ENCODE peak calls at places on chromosome 20, in nine cellular contexts. J is esophagus squamous epithelium, F is coronary artery, W is colonic mucosa, A is ovary, Y is psoas muscle, R is choroid plexus epithelial cell, O is cardiac fibroblast, I is GM23338. D is an unnamed sample.

GRCh38 chr20:271528-271927 is 14.0 kb downstream of the DEFB132 start:
- DNase-seq in O (no peak), W (no peak), I (no peak), R (no peak), A (no peak), F (no peak), Y (no peak), J (no peak), D (no peak)

GRCh38 chr20:208937-209566 is 18.0 kb upstream of the DEFB129 start:
- DNase-seq in W (no peak), A (no peak), O (peak; percentile 84), R (peak; percentile 88), I (peak; percentile 60), J (no peak), F (no peak), Y (no peak), D (peak; percentile 81)

GRCh38 chr20:54148947-54149764 is 24.6 kb downstream of the CYP24A1 start:
- DNase-seq in J (no peak), I (peak; percentile 31), Y (no peak), W (peak; percentile 91), R (no peak), O (no peak), A (no peak), F (no peak), D (no peak)

GRCh38 chr20:2859330-2860121 is 13.8 kb upstream of the PTPRA start:
- DNase-seq in W (no peak), Y (no peak), J (no peak), A (no peak), O (peak; percentile 14), F (no peak), I (no peak), R (no peak), D (peak; percentile 60)

GRCh38 chr20:1001981-1002681 is at the start of gene RSPO4:
- DNase-seq in F (no peak), I (peak; percentile 57), R (no peak), O (no peak), J (no peak), A (no peak), Y (no peak), W (no peak), D (no peak)

GRCh38 chr20:3658708-3659491 is 4.3 kb downstream of the GFRA4 start:
- DNase-seq in J (no peak), R (peak; percentile 32), W (no peak), I (no peak), Y (no peak), A (no peak), O (peak; percentile 14), F (no peak), D (no peak)

GRCh38 chr20:63847374-63848002 is 13.8 kb upstream of the ABHD16B start:
- DNase-seq in F (no peak), Y (no peak), I (peak; percentile 90), J (no peak), W (no peak), O (no peak), R (peak; percentile 29), A (peak; percentile 89), D (no peak)

GRCh38 chr20:51481311-51481997 is 61.1 kb downstream of the NFATC2 start:
- DNase-seq in J (no peak), W (no peak), A (no peak), R (no peak), Y (no peak), F (no peak), I (no peak), O (no peak), D (no peak)

GRCh38 chr20:15784020-15784419 is 789.2 kb downstream of the KIF16B start:
- DNase-seq in O (no peak), I (no peak), W (no peak), F (no peak), R (no peak), Y (no peak), A (no peak), J (no peak), D (no peak)

GRCh38 chr20:59752101-59752586 is 147.8 kb downstream of the PHACTR3 start:
- DNase-seq in O (no peak), R (no peak), Y (no peak), F (no peak), J (no peak), A (no peak), W (no peak), I (no peak), D (no peak)

GRCh38 chr20:43988867-43989266 is 74.2 kb downstream of the TOX2 start:
- DNase-seq in J (no peak), R (peak; percentile 57), A (no peak), I (no peak), Y (no peak), F (no peak), O (peak; percentile 52), W (no peak), D (peak; percentile 62)

GRCh38 chr20:53444386-53444785 is 149.3 kb downstream of the ZNF217 start:
- DNase-seq in W (no peak), J (no peak), F (no peak), I (no peak), A (peak; percentile 62), R (no peak), O (no peak), Y (no peak), D (no peak)

GRCh38 chr20:48128436-48128835 is 343.2 kb upstream of the SULF2 start:
- DNase-seq in J (no peak), W (no peak), R (no peak), F (no peak), I (no peak), A (no peak), Y (no peak), O (no peak), D (no peak)

GRCh38 chr20:40323411-40323810 is 365.6 kb downstream of the MAFB start:
- DNase-seq in A (no peak), R (peak; percentile 35), O (no peak), F (no peak), Y (no peak), I (no peak), J (no peak), W (no peak), D (no peak)

GRCh38 chr20:34948030-34948429 is 7.6 kb downstream of the GSS start:
- DNase-seq in W (no peak), R (peak; percentile 83), A (no peak), O (peak; percentile 84), I (no peak), J (no peak), Y (no peak), F (no peak), D (peak; percentile 70)

GRCh38 chr20:62791301-62792181 is 4.7 kb upstream of the MRGBP start:
- DNase-seq in F (no peak), W (peak; percentile 82), R (peak; percentile 94), A (peak; percentile 79), J (no peak), O (peak; percentile 93), I (peak; percentile 97), Y (peak; percentile 86), D (peak; percentile 91)
- H3K4me3 ChIP-seq in F (no peak overlapping the region), W (no peak overlapping the region), R (no peak overlapping the region), A (no peak overlapping the region), J (no peak overlapping the region), O (no peak overlapping the region), I (peak overlapping the region; percentile 46), Y (no peak overlapping the region), D (no peak overlapping the region)

DNA sequence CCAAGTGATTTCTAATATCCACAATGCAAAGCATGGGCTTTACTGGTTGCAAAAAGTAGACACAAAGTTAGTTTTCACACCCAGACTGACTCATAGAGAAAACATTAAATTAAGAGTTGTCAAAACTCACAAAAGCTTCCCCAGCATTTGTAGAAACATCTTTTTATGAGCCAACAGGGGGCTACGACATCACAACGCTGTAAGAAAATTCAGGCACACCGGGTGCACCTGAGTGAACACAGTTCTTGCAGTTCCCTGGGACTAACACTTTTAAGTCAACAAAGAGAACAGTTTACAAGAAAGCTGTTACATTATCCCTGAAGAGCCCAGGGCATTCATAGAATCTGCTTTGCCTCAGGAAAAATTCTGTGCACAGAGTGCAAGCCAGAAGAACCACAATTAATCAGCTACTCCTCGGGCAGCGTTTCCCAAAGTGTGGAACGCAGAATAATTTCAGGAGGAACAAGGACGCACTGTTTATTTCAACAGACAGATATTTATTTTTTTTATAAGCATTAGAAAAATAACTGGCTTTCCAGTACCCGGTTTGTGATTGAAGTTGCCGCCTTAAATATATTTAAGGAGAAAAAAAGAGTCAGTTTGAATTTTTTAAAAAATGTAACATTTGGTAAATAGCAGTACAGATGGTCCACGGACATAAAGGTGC is 1.2 kb downstream of the NCOA5 start:
- DNase-seq in R (peak; percentile 36), I (peak; percentile 8), J (no peak), W (no peak), F (no peak), O (peak; percentile 22), Y (no peak), A (no peak), D (peak; percentile 25)
- TF ChIP-seq CTCF in R (peak; percentile 19), I (no peak), J (no peak), W (no peak), F (no peak), O (no peak), Y (no peak), A (no peak), D (no peak)

DNA sequence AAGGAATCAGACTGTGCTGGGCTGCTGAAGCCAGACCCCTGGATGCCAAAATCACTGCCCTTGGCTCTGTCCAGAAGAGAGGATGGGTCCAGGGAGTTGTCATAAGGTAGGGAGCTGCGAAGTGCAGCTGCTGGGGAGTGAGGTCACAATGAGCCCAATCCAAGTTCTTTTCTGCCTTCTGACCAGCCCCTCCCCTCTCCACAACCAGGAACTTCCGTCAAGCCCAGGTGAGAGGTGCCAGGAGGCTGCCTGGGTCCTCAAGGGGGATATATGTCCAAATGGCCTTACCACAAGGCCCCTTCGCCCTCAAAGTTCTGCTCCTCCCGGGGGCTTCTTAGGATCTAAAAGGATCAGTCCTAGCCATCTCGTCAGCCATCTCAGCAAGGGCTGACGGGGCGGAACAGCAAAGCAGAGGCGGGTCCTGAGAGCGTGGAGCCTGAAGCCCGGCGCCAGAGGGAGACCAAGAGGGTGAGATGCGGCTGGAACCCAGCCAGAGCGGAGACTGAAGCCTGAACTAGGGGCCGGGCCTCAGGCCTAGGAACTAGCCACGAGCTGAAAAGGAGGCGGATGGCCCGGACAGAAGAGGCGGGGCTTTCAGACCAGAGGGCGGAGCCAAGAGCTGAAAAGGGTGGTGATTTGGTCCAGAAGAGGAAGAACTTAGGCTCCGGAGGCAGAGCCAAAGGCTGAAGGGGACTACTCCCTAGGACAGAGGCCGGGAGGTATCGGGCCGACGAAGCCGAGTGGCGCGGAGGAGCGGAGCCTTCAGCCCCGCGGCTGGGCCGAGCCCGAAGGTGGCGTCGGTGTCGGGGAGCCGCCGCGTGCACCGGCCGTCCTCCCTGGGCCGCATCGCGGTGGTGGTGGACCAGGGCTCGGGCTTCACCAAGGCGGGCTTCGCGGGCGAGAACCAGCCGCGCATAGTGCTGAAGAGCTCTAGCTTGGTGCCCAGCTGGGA is at the start of gene ACTL10:
- DNase-seq in J (peak; percentile 80), W (peak; percentile 99), O (peak; percentile 99), F (peak; percentile 99), I (peak; percentile 98), Y (peak; percentile 98), A (peak; percentile 99), R (peak; percentile 99), D (peak; percentile 98)
- H3K4me3 ChIP-seq in J (peak within 1 kb of the TSS; percentile 62), W (peak within 1 kb of the TSS; percentile 52), O (peak within 1 kb of the TSS; percentile 38), F (peak within 1 kb of the TSS; percentile 84), I (peak within 1 kb of the TSS; percentile 53), Y (peak within 1 kb of the TSS; percentile 73), A (peak within 1 kb of the TSS; percentile 49), R (peak within 1 kb of the TSS; percentile 65), D (peak within 1 kb of the TSS; percentile 45)

DNA sequence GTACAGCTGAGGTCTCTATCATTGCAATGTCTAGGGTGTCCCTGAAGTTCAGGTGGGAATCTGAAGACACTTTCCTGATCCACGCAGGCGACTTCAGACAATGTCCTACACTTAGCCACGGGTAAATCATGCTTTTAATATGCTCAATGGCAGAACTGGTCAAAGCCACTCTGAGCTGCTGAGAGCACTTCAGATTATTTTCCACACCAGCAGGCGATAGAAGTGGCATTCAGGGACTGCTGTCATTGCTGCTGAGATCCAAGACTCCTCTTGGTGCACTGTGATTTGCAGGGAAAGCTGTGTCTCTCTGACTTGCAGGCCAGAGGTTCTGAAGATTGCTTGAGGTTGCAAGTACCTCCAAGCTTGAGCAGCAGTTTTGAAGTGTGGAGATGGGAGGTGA is 3.1 kb upstream of the SSTR4 start:
- DNase-seq in O (no peak), W (no peak), J (no peak), I (no peak), A (no peak), F (peak; percentile 45), R (no peak), Y (no peak), D (no peak)
- TF ChIP-seq CTCF in O (no peak), W (no peak), J (no peak), I (no peak), A (no peak), F (no peak), R (no peak), Y (no peak), D (no peak)

D was measured in fibroblast of mammary gland.